ENCODE peak calls at places on chromosomes 1 and 21, in eight cellular contexts. One of them, this sample, is unnamed.

GRCh38 chr1:30888391-30888790 is 20.2 kb downstream of the SDC3 start:
- DNase-seq in left lung: peak
- DNase-seq in RWPE1: no peak
- DNase-seq in suprapubic skin: no peak
- DNase-seq in AG04450: peak
- DNase-seq in fibroblast of lung: peak
- DNase-seq in Calu3: no peak
- DNase-seq in fibroblast of villous mesenchyme: peak
- DNase-seq in this sample: no peak

GRCh38 chr1:17207540-17207939 is 2.6 kb downstream of the PADI1 start:
- DNase-seq in left lung: no peak
- DNase-seq in RWPE1: no peak
- DNase-seq in suprapubic skin: no peak
- DNase-seq in AG04450: no peak
- DNase-seq in fibroblast of lung: no peak
- DNase-seq in Calu3: no peak
- DNase-seq in fibroblast of villous mesenchyme: no peak
- DNase-seq in this sample: no peak

GRCh38 chr1:198876371-198876871 is 237.6 kb downstream of the PTPRC start:
- DNase-seq in left lung: no peak
- DNase-seq in RWPE1: no peak
- DNase-seq in suprapubic skin: no peak
- DNase-seq in AG04450: no peak
- DNase-seq in fibroblast of lung: peak
- DNase-seq in Calu3: no peak
- DNase-seq in fibroblast of villous mesenchyme: no peak
- DNase-seq in this sample: no peak

GRCh38 chr1:230087722-230088115 is 20.7 kb downstream of the GALNT2 start:
- DNase-seq in left lung: no peak
- DNase-seq in RWPE1: no peak
- DNase-seq in suprapubic skin: no peak
- DNase-seq in AG04450: no peak
- DNase-seq in fibroblast of lung: peak
- DNase-seq in Calu3: no peak
- DNase-seq in fibroblast of villous mesenchyme: no peak
- DNase-seq in this sample: no peak

GRCh38 chr1:182890927-182891610 is 51.9 kb downstream of the DHX9 start:
- DNase-seq in left lung: peak
- DNase-seq in RWPE1: no peak
- DNase-seq in suprapubic skin: no peak
- DNase-seq in AG04450: no peak
- DNase-seq in fibroblast of lung: no peak
- DNase-seq in Calu3: no peak
- DNase-seq in fibroblast of villous mesenchyme: no peak
- DNase-seq in this sample: peak

GRCh38 chr1:205121660-205122488 is at the start of gene RBBP5:
- DNase-seq in left lung: peak
- DNase-seq in RWPE1: peak
- DNase-seq in suprapubic skin: peak
- DNase-seq in AG04450: peak
- DNase-seq in fibroblast of lung: peak
- DNase-seq in Calu3: peak
- DNase-seq in fibroblast of villous mesenchyme: peak
- DNase-seq in this sample: peak

GRCh38 chr1:151546006-151546925 is 6.2 kb downstream of the TUFT1 start:
- DNase-seq in left lung: no peak
- DNase-seq in RWPE1: no peak
- DNase-seq in suprapubic skin: no peak
- DNase-seq in AG04450: no peak
- DNase-seq in fibroblast of lung: no peak
- DNase-seq in Calu3: no peak
- DNase-seq in fibroblast of villous mesenchyme: peak
- DNase-seq in this sample: no peak

GRCh38 chr1:19113362-19114092 is 96.5 kb downstream of the UBR4 start:
- DNase-seq in left lung: no peak
- DNase-seq in RWPE1: peak
- DNase-seq in suprapubic skin: no peak
- DNase-seq in AG04450: no peak
- DNase-seq in fibroblast of lung: peak
- DNase-seq in Calu3: peak
- DNase-seq in fibroblast of villous mesenchyme: no peak
- DNase-seq in this sample: peak

GRCh38 chr1:226395753-226396152 is 12.1 kb downstream of the PARP1 start:
- DNase-seq in left lung: no peak
- DNase-seq in RWPE1: no peak
- DNase-seq in suprapubic skin: no peak
- DNase-seq in AG04450: no peak
- DNase-seq in fibroblast of lung: no peak
- DNase-seq in Calu3: no peak
- DNase-seq in fibroblast of villous mesenchyme: peak
- DNase-seq in this sample: no peak

GRCh38 chr1:154862927-154863701 is 7.0 kb downstream of the KCNN3 start:
- DNase-seq in left lung: no peak
- DNase-seq in RWPE1: no peak
- DNase-seq in suprapubic skin: no peak
- DNase-seq in AG04450: no peak
- DNase-seq in fibroblast of lung: no peak
- DNase-seq in Calu3: no peak
- DNase-seq in fibroblast of villous mesenchyme: no peak
- DNase-seq in this sample: no peak

GRCh38 chr1:36865080-36865900 is 169.0 kb downstream of the GRIK3 start:
- DNase-seq in left lung: no peak
- DNase-seq in RWPE1: no peak
- DNase-seq in suprapubic skin: no peak
- DNase-seq in AG04450: no peak
- DNase-seq in fibroblast of lung: no peak
- DNase-seq in Calu3: no peak
- DNase-seq in fibroblast of villous mesenchyme: no peak
- DNase-seq in this sample: no peak

GRCh38 chr1:201903135-201903534 is 14.4 kb downstream of the SHISA4 start:
- DNase-seq in left lung: no peak
- DNase-seq in RWPE1: no peak
- DNase-seq in suprapubic skin: no peak
- DNase-seq in AG04450: no peak
- DNase-seq in fibroblast of lung: peak
- DNase-seq in Calu3: no peak
- DNase-seq in fibroblast of villous mesenchyme: no peak
- DNase-seq in this sample: no peak

GRCh38 chr1:94310570-94311270 is 73.3 kb upstream of the ARHGAP29 start:
- DNase-seq in left lung: no peak
- DNase-seq in RWPE1: no peak
- DNase-seq in suprapubic skin: no peak
- DNase-seq in AG04450: no peak
- DNase-seq in fibroblast of lung: no peak
- DNase-seq in Calu3: no peak
- DNase-seq in fibroblast of villous mesenchyme: no peak
- DNase-seq in this sample: no peak

GRCh38 chr1:208132287-208132882 is 111.8 kb downstream of the PLXNA2 start:
- DNase-seq in left lung: peak
- DNase-seq in RWPE1: peak
- DNase-seq in suprapubic skin: peak
- DNase-seq in AG04450: no peak
- DNase-seq in fibroblast of lung: peak
- DNase-seq in Calu3: peak
- DNase-seq in fibroblast of villous mesenchyme: peak
- DNase-seq in this sample: peak

GRCh38 chr1:9401080-9401453 is 108.4 kb downstream of the SPSB1 start:
- DNase-seq in left lung: no peak
- DNase-seq in RWPE1: no peak
- DNase-seq in suprapubic skin: no peak
- DNase-seq in AG04450: no peak
- DNase-seq in fibroblast of lung: no peak
- DNase-seq in Calu3: no peak
- DNase-seq in fibroblast of villous mesenchyme: no peak
- DNase-seq in this sample: no peak

GRCh38 chr1:36253463-36253862 is 29.2 kb downstream of the THRAP3 start:
- DNase-seq in left lung: no peak
- DNase-seq in RWPE1: no peak
- DNase-seq in suprapubic skin: no peak
- DNase-seq in AG04450: no peak
- DNase-seq in fibroblast of lung: peak
- DNase-seq in Calu3: no peak
- DNase-seq in fibroblast of villous mesenchyme: peak
- DNase-seq in this sample: no peak

DNA sequence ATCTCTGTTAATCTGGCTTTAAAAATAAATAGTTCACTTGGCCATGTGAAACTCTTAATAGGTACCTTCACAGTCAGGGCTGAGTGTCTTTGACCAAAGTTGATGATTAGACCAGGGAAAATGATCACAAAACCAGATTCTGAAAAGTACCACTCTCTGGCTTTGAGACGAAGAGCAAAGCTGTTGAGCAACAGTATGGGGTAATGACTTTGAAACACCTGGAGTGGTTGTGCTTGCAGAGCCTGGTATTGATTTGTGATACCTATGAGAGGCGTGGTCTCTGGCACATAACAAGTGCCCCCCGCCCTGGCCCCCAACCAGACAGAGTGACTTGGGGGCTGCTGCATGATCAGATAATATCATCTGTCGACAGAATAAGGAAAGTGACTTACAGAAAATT is 4.7 kb downstream of the HUNK start:
- DNase-seq in left lung: no peak
- DNase-seq in RWPE1: no peak
- DNase-seq in suprapubic skin: no peak
- DNase-seq in AG04450: no peak
- DNase-seq in fibroblast of lung: no peak
- DNase-seq in Calu3: no peak
- DNase-seq in fibroblast of villous mesenchyme: no peak
- DNase-seq in this sample: no peak
- TF ChIP-seq CTCF in left lung: no peak
- TF ChIP-seq CTCF in RWPE1: no peak
- TF ChIP-seq CTCF in suprapubic skin: no peak
- TF ChIP-seq CTCF in AG04450: no peak
- TF ChIP-seq CTCF in fibroblast of lung: no peak
- TF ChIP-seq CTCF in Calu3: no peak
- TF ChIP-seq CTCF in fibroblast of villous mesenchyme: no peak
- TF ChIP-seq CTCF in this sample: no peak

DNA sequence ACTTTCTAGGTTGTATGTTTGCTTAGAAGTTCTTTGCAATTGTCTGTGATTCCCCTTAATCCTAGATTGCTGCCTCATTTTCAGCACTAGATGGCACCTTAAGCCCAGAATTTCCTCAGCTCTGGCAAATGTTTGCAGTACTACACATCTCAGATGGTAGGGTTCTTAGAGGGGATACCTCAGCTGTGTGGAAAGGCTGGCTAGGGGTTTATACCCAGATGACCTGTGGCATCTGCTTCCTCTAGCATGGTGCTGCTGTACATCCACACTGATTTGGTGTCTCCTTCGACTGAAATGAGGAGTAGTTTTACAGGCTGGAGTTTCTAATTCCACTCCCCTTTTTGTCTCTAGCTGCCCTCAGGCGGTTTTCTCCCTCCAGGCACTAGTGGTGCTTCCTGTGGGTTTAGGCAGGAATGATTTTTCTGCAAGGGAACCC is 23.5 kb downstream of the ASB17 start:
- DNase-seq in left lung: no peak
- DNase-seq in RWPE1: peak
- DNase-seq in suprapubic skin: no peak
- DNase-seq in AG04450: peak
- DNase-seq in fibroblast of lung: peak
- DNase-seq in Calu3: peak
- DNase-seq in fibroblast of villous mesenchyme: peak
- DNase-seq in this sample: peak
- TF ChIP-seq CTCF in left lung: no peak
- TF ChIP-seq CTCF in RWPE1: peak
- TF ChIP-seq CTCF in suprapubic skin: no peak
- TF ChIP-seq CTCF in AG04450: peak
- TF ChIP-seq CTCF in fibroblast of lung: peak
- TF ChIP-seq CTCF in Calu3: peak
- TF ChIP-seq CTCF in fibroblast of villous mesenchyme: peak
- TF ChIP-seq CTCF in this sample: peak

DNA sequence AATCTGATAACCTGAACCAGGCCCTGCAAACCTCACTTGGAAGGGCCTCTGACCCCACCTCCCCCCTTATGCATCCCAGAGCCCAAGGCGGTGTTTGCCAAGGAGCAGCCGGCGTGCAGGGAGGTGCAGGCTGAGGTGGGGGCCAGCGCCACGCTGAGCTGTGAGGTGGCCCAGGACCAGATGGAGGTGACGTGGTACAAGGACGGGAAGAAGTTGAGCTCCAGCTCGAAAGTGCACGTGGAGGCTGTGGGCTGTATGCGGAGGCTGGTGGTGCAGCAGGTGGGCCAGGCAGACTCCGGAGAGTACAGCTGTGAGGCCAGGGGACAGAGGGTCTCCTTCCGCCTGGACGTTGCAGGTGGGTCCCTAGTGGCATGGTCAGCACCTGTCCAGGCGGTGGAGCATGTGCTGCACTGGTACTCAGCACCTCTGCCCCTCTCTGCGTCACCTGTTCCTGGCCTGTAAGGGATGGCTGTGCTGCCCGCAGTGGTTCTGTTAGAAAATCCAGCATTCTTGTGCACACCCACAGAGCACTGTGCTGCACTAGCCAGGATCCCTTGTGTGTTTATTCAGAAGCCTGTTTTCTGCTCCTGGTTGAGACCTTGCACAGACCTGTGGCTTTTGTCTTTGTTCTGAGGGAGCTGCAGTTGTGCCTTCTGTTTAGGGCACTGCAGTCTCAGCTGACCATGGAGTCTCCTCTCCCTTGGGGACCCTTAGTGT is 11.6 kb downstream of the OBSCN start:
- DNase-seq in left lung: no peak
- DNase-seq in RWPE1: no peak
- DNase-seq in suprapubic skin: no peak
- DNase-seq in AG04450: no peak
- DNase-seq in fibroblast of lung: no peak
- DNase-seq in Calu3: no peak
- DNase-seq in fibroblast of villous mesenchyme: no peak
- DNase-seq in this sample: no peak
- TF ChIP-seq CTCF in left lung: no peak
- TF ChIP-seq CTCF in RWPE1: no peak
- TF ChIP-seq CTCF in suprapubic skin: no peak
- TF ChIP-seq CTCF in AG04450: no peak
- TF ChIP-seq CTCF in fibroblast of lung: no peak
- TF ChIP-seq CTCF in Calu3: no peak
- TF ChIP-seq CTCF in fibroblast of villous mesenchyme: no peak
- TF ChIP-seq CTCF in this sample: no peak

GRCh38 chr1:12065872-12066271 is 2.8 kb downstream of the TNFRSF8 start:
- DNase-seq in left lung: no peak
- DNase-seq in RWPE1: no peak
- DNase-seq in suprapubic skin: no peak
- DNase-seq in AG04450: no peak
- DNase-seq in fibroblast of lung: no peak
- DNase-seq in Calu3: no peak
- DNase-seq in fibroblast of villous mesenchyme: no peak
- DNase-seq in this sample: no peak

GRCh38 chr1:12067900-12068821 is 5.1 kb downstream of the TNFRSF8 start:
- DNase-seq in left lung: peak
- DNase-seq in RWPE1: peak
- DNase-seq in suprapubic skin: no peak
- DNase-seq in AG04450: peak
- DNase-seq in fibroblast of lung: peak
- DNase-seq in Calu3: no peak
- DNase-seq in fibroblast of villous mesenchyme: peak
- DNase-seq in this sample: no peak

GRCh38 chr1:12060500-12060899 is 2.6 kb upstream of the TNFRSF8 start:
- DNase-seq in left lung: no peak
- DNase-seq in RWPE1: no peak
- DNase-seq in suprapubic skin: no peak
- DNase-seq in AG04450: no peak
- DNase-seq in fibroblast of lung: no peak
- DNase-seq in Calu3: no peak
- DNase-seq in fibroblast of villous mesenchyme: no peak
- DNase-seq in this sample: no peak

GRCh38 chr1:12063141-12064072 is at the start of gene TNFRSF8:
- DNase-seq in left lung: no peak
- DNase-seq in RWPE1: no peak
- DNase-seq in suprapubic skin: no peak
- DNase-seq in AG04450: no peak
- DNase-seq in fibroblast of lung: peak
- DNase-seq in Calu3: no peak
- DNase-seq in fibroblast of villous mesenchyme: no peak
- DNase-seq in this sample: no peak

GRCh38 chr1:12064073-12064969 is 1.2 kb downstream of the TNFRSF8 start:
- DNase-seq in left lung: no peak
- DNase-seq in RWPE1: no peak
- DNase-seq in suprapubic skin: no peak
- DNase-seq in AG04450: no peak
- DNase-seq in fibroblast of lung: no peak
- DNase-seq in Calu3: no peak
- DNase-seq in fibroblast of villous mesenchyme: no peak
- DNase-seq in this sample: no peak
- TF ChIP-seq CTCF in left lung: no peak
- TF ChIP-seq CTCF in RWPE1: no peak
- TF ChIP-seq CTCF in suprapubic skin: no peak
- TF ChIP-seq CTCF in AG04450: no peak
- TF ChIP-seq CTCF in fibroblast of lung: no peak
- TF ChIP-seq CTCF in Calu3: no peak
- TF ChIP-seq CTCF in fibroblast of villous mesenchyme: no peak
- TF ChIP-seq CTCF in this sample: no peak

This sample was measured in MCF 10A.